ENCODE peak calls at places on chromosome 7, in four cellular contexts. Z is K562, T is tibial nerve, E is ovary. L is an unnamed sample.

GRCh38 chr7:29035044-29035740 is 77.1 kb upstream of the TRIL start:
- DNase-seq in Z (no peak), T (no peak), E (no peak), L (no peak)

GRCh38 chr7:149195180-149196150 is at the start of gene ZNF282:
- DNase-seq in Z (peak; percentile 98), T (peak; percentile 76), E (peak; percentile 84), L (peak; percentile 94)

GRCh38 chr7:131194070-131194865 is 133.4 kb upstream of the MKLN1 start:
- DNase-seq in Z (no peak), T (no peak), E (no peak), L (no peak)

GRCh38 chr7:74199551-74200355 is 10.1 kb upstream of the LAT2 start:
- DNase-seq in Z (no peak), T (no peak), E (no peak), L (no peak)

GRCh38 chr7:1758417-1758858 is 88.4 kb downstream of the ELFN1 start:
- DNase-seq in Z (peak; percentile 46), T (no peak), E (no peak), L (peak; percentile 71)

GRCh38 chr7:2015251-2015871 is 217.4 kb downstream of the MAD1L1 start:
- DNase-seq in Z (no peak), T (no peak), E (peak; percentile 12), L (peak; percentile 42)

GRCh38 chr7:31883761-31884164 is 186.4 kb downstream of the PDE1C start:
- DNase-seq in Z (no peak), T (no peak), E (no peak), L (no peak)

GRCh38 chr7:25926009-25926408 is 226.0 kb upstream of the NFE2L3 start:
- DNase-seq in Z (no peak), T (no peak), E (no peak), L (no peak)

GRCh38 chr7:4820968-4821471 is 40.8 kb downstream of the PAPOLB start:
- DNase-seq in Z (no peak), T (no peak), E (no peak), L (peak; percentile 55)

GRCh38 chr7:105806592-105807266 is 69.7 kb downstream of the ATXN7L1 start:
- DNase-seq in Z (no peak), T (no peak), E (no peak), L (no peak)

GRCh38 chr7:17939111-17939669 is 1.1 kb downstream of the SNX13 start:
- DNase-seq in Z (no peak), T (no peak), E (no peak), L (no peak)

GRCh38 chr7:92088266-92088665 is 46.0 kb downstream of the CYP51A1 start:
- DNase-seq in Z (no peak), T (no peak), E (no peak), L (no peak)

GRCh38 chr7:30142710-30143109 is 7.9 kb downstream of the MTURN start:
- DNase-seq in Z (no peak), T (no peak), E (no peak), L (no peak)

GRCh38 chr7:20435305-20435704 is 104.6 kb downstream of the ITGB8 start:
- DNase-seq in Z (no peak), T (peak; percentile 84), E (no peak), L (no peak)

GRCh38 chr7:106504620-106505019 is 156.3 kb downstream of the CCDC71L start:
- DNase-seq in Z (no peak), T (no peak), E (no peak), L (no peak)

GRCh38 chr7:113159746-113160339 is 41.5 kb upstream of the SMIM30 start:
- DNase-seq in Z (peak; percentile 57), T (no peak), E (no peak), L (no peak)

GRCh38 chr7:28192786-28193581 is 12.4 kb upstream of the JAZF1 start:
- DNase-seq in Z (no peak), T (no peak), E (no peak), L (no peak)

GRCh38 chr7:142669074-142669654 is 80.1 kb upstream of the PRSS1 start:
- DNase-seq in Z (peak; percentile 20), T (no peak), E (no peak), L (no peak)
- TF ChIP-seq CTCF in Z (peak; percentile 34), T (peak; percentile 21), E (no peak), L (peak; percentile 22)

GRCh38 chr7:603152-603941 is 83.7 kb upstream of the PDGFA start:
- DNase-seq in Z (peak; percentile 61), T (no peak), E (no peak), L (no peak)

GRCh38 chr7:602341-603141 is 82.9 kb upstream of the PDGFA start:
- DNase-seq in Z (peak; percentile 86), T (no peak), E (no peak), L (no peak)

GRCh38 chr7:600935-601334 is 81.3 kb upstream of the PDGFA start:
- DNase-seq in Z (no peak), T (no peak), E (no peak), L (peak; percentile 44)

GRCh38 chr7:600149-600814 is 80.6 kb upstream of the PDGFA start:
- DNase-seq in Z (no peak), T (no peak), E (no peak), L (peak; percentile 42)

GRCh38 chr7:601573-602340 is 82.1 kb upstream of the PDGFA start:
- DNase-seq in Z (no peak), T (no peak), E (no peak), L (peak; percentile 60)
- TF ChIP-seq POLR2A in Z (no peak), T (no peak), E (no peak), L (no peak)

GRCh38 chr7:127396184-127396583 is 3.7 kb upstream of the ZNF800 start:
- DNase-seq in Z (peak; percentile 48), T (no peak), E (no peak), L (no peak)
- TF ChIP-seq CTCF in Z (peak; percentile 47), T (no peak), E (no peak), L (no peak)

DNA sequence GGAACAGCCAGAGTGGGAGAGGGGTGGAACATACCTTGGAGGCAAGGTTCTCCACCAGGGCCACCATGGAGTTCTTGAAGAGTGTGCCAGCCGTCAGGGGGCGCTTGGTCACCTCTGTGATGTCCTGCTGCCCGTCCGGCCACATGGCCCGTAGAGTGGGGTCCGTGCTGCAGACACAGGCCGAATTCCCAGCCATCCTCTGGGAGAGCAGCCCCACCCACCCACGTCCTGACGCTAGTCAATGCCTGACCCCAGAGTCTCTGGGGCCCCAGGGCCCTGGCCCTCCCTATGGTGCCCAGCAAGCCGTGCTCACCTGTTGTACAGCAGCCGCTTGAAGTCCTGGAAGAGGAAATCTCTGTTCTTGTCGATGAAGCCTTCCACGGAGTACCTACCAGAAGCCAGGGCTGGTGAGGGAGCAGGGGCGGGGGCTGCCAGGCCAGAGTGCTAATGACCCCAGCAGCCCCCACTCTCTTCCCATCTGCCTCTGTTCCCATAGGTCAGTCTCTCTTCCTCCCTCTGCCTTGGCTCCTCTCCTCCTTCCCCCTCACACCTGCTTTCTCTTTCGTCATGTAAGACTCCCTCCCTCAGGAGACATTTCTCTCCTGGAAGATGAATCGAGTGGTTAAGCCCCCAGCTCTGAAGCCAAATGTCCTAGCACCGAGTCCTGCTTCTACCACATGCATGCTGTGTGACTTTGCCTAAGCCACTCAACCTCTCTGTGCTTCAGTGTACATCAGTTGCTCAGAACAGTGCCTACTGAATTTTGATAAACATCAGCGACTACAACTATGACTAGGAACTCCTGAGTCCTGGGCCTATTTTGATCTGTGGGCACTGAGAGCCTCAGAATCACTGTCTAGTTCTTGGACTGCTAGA is 11.0 kb downstream of the MYO1G start:
- DNase-seq in Z (peak; percentile 62), T (no peak), E (no peak), L (peak; percentile 43)
- TF ChIP-seq POLR2A in Z (no peak), T (no peak), E (no peak), L (no peak)

GRCh38 chr7:94294471-94295131 is 100.1 kb upstream of the COL1A2 start:
- DNase-seq in Z (no peak), T (no peak), E (no peak), L (no peak)
- TF ChIP-seq CTCF in Z (no peak), T (no peak), E (no peak), L (no peak)

GRCh38 chr7:139231513-139232376 is 708 bp downstream of the UBN2 start:
- DNase-seq in Z (peak; percentile 82), T (peak; percentile 25), E (peak; percentile 35), L (peak; percentile 66)

GRCh38 chr7:139230078-139230477 is 959 bp upstream of the UBN2 start:
- DNase-seq in Z (no peak), T (no peak), E (no peak), L (no peak)

GRCh38 chr7:139230484-139230773 is 608 bp upstream of the UBN2 start:
- DNase-seq in Z (no peak), T (no peak), E (no peak), L (no peak)

GRCh38 chr7:139232377-139232717 is 1.3 kb downstream of the UBN2 start:
- DNase-seq in Z (no peak), T (no peak), E (no peak), L (no peak)

DNA sequence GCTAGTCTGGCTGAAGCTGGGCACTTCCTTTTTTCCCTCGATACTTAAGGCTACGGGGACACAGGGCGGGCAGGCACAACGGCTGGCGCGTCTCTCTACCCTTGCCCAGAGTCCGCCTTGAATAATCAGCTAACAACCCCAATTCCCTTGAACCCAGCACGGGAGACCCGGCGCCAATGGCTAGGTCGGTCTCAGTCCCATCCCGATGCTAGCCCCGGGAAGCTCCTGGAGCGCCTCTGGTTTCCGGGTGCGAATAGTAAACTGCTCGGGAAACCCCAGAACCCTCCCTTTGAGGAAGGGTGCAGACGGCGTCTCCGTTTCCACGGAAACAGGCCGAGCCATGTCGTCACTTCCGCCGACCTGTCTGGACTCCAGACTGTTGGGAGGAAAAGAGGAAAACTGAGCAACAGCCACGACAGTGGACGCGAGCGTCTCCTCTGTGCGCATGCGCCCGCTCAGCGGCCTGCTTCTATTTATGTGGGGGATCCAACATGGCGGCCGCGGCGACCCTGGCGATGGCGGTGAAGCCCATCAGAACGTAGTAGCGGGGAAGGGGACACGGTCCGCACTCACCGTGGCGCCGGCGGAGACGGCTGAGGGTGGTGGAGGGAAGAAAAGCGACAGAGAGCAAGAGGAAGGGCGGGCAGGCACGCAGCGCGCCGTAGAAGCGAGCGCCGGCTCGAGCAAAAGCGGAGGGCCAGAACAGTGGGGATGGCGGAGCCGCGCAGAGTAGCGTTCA is at the start of gene UBN2:
- DNase-seq in Z (peak; percentile 99), T (peak; percentile 91), E (peak; percentile 97), L (peak; percentile 98)
- TF ChIP-seq POLR2A in Z (peak; percentile 98), T (peak; percentile 76), E (peak; percentile 39), L (peak; percentile 56)

DNA sequence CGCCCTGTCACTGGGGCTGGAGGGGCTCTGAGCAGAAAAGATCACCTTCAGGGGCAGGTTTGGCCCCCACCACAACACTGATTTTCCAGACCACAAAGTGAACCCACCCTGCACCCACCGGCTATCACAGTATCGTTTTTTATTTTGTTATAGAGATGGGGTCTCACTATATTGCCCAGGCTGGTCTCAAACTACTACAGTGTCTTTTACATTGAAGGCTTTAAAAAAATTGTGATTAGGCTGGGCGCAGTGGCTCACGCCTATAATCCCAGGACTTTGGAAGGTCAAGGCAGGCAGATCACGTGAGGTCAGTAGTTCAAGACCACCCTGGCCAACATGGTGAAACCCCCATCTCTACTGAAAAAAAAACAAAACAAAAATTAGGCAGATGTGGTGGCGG is 125.1 kb downstream of the COL26A1 start:
- DNase-seq in Z (no peak), T (no peak), E (no peak), L (peak; percentile 2)
- TF ChIP-seq CTCF in Z (no peak), T (no peak), E (no peak), L (no peak)

GRCh38 chr7:141640239-141640840 is 61.6 kb downstream of the DENND11 start:
- DNase-seq in Z (no peak), T (no peak), E (no peak), L (no peak)
- TF ChIP-seq POLR2A in Z (no peak), T (no peak), E (no peak), L (no peak)